ENCODE peak calls at places on chromosomes 2 and 18, in eight cellular contexts. K is stimulated activated CD8-positive, alpha-beta memory T cell treated with anti-CD3 and anti-CD28 coated beads, Interleukin-7, amount 100 ng/mL, for 4 hours; P is BJ; U is mucosa of descending colon; N is Ammon's horn; V is neural crest cell; A is RWPE1; H is activated CD4-positive, CD25-positive, alpha-beta regulatory T cell. Y is an unnamed sample.
A peak's percentile ranks its signal among the peaks of the same experiment; 100 is the strongest.

GRCh38 chr2:68108116-68108515 is 45.3 kb upstream of the C1D start:
- DNase-seq in K (no peak), P (no peak), U (no peak), N (no peak), V (no peak), A (no peak), H (no peak), Y (no peak)

GRCh38 chr2:215693999-215694356 is 258.1 kb upstream of the FN1 start:
- DNase-seq in K (no peak), P (no peak), U (no peak), N (no peak), V (no peak), A (no peak), H (no peak), Y (no peak)

GRCh38 chr2:233199870-233200269 is 51.6 kb upstream of the ATG16L1 start:
- DNase-seq in K (no peak), P (no peak), U (no peak), N (no peak), V (no peak), A (no peak), H (no peak), Y (no peak)

GRCh38 chr18:75507636-75508035 is 80.1 kb upstream of the SMIM21 start:
- DNase-seq in K (no peak), P (no peak), U (no peak), N (no peak), V (no peak), A (peak; percentile 13), H (no peak), Y (no peak)

GRCh38 chr2:17529771-17530170 is 10.7 kb upstream of the VSNL1 start:
- DNase-seq in K (no peak), P (no peak), U (no peak), N (no peak), V (no peak), A (no peak), H (no peak), Y (no peak)

GRCh38 chr2:135829420-135829983 is 7.5 kb downstream of the LCT start:
- DNase-seq in K (no peak), P (no peak), U (no peak), N (no peak), V (no peak), A (no peak), H (no peak), Y (no peak)

GRCh38 chr2:226123307-226123706 is 676.3 kb downstream of the IRS1 start:
- DNase-seq in K (no peak), P (peak; percentile 87), U (no peak), N (no peak), V (no peak), A (no peak), H (no peak), Y (no peak)

GRCh38 chr2:71851094-71851755 is 296.4 kb downstream of the CYP26B1 start:
- DNase-seq in K (no peak), P (no peak), U (no peak), N (no peak), V (no peak), A (no peak), H (no peak), Y (peak; percentile 18)

GRCh38 chr2:238125127-238125885 is 13.2 kb upstream of the KLHL30 start:
- DNase-seq in K (no peak), P (no peak), U (no peak), N (no peak), V (no peak), A (no peak), H (no peak), Y (peak; percentile 49)

GRCh38 chr2:85511008-85511895 is 27.7 kb upstream of the MAT2A start:
- DNase-seq in K (no peak), P (no peak), U (no peak), N (no peak), V (no peak), A (no peak), H (no peak), Y (no peak)

GRCh38 chr2:105432749-105433148 is 33.9 kb upstream of the FHL2 start:
- DNase-seq in K (no peak), P (no peak), U (no peak), N (no peak), V (no peak), A (no peak), H (no peak), Y (no peak)

GRCh38 chr2:138235041-138235440 is 266.5 kb upstream of the SPOPL start:
- DNase-seq in K (no peak), P (no peak), U (no peak), N (no peak), V (no peak), A (no peak), H (no peak), Y (no peak)

GRCh38 chr2:176199902-176200301 is 11.4 kb downstream of the HOXD1 start:
- DNase-seq in K (no peak), P (no peak), U (no peak), N (no peak), V (no peak), A (no peak), H (no peak), Y (no peak)

GRCh38 chr2:129757366-129757914 is 222.0 kb upstream of the RAB6C start:
- DNase-seq in K (no peak), P (no peak), U (no peak), N (no peak), V (no peak), A (no peak), H (no peak), Y (no peak)

GRCh38 chr2:126655066-126655465 is 892 bp upstream of the GYPC start:
- DNase-seq in K (no peak), P (no peak), U (no peak), N (no peak), V (peak; percentile 20), A (no peak), H (no peak), Y (no peak)

GRCh38 chr2:202583709-202584219 is 51.0 kb upstream of the FAM117B start:
- DNase-seq in K (no peak), P (no peak), U (no peak), N (no peak), V (no peak), A (no peak), H (no peak), Y (no peak)

GRCh38 chr2:218233543-218233942 is 16.6 kb downstream of the ARPC2 start:
- DNase-seq in K (no peak), P (no peak), U (no peak), N (no peak), V (no peak), A (no peak), H (no peak), Y (no peak)

Y was measured in natural killer cell treated with Interleukin-12 subunit alpha and Interleukin-12 subunit beta and Interleukin-15 and Interleukin-18, amount 100 ng/mL, for 72 hours.